ENCODE peak calls at places on chromosomes 1 and 21, in eight cellular contexts. C, D, E, W, T, B, J and R are unnamed samples.

GRCh38 chr21:21230672-21231071 is 232.5 kb downstream of the NCAM2 start:
- DNase-seq in C (no peak), D (no peak), E (no peak), W (no peak), T (no peak), B (no peak), J (no peak), R (no peak)

GRCh38 chr1:30106125-30106524 is 617.3 kb downstream of the MATN1 start:
- DNase-seq in C (no peak), D (peak; percentile 6), E (no peak), W (no peak), T (no peak), B (no peak), J (peak; percentile 14), R (no peak)

GRCh38 chr1:94554611-94555010 is 13.1 kb upstream of the F3 start:
- DNase-seq in C (no peak), D (no peak), E (no peak), W (no peak), T (no peak), B (no peak), J (no peak), R (no peak)

GRCh38 chr1:204493145-204493881 is 1.3 kb downstream of the PIK3C2B start:
- DNase-seq in C (no peak), D (peak; percentile 65), E (no peak), W (peak; percentile 91), T (no peak), B (peak; percentile 87), J (no peak), R (no peak)

GRCh38 chr1:232319106-232319505 is 310.8 kb downstream of the SIPA1L2 start:
- DNase-seq in C (no peak), D (peak; percentile 76), E (no peak), W (no peak), T (peak; percentile 15), B (no peak), J (no peak), R (no peak)

GRCh38 chr21:36695671-36696389 is 3.1 kb upstream of the SIM2 start:
- DNase-seq in C (no peak), D (no peak), E (no peak), W (no peak), T (no peak), B (no peak), J (no peak), R (no peak)

GRCh38 chr1:61233121-61233659 is 150.8 kb downstream of the NFIA start:
- DNase-seq in C (no peak), D (no peak), E (no peak), W (no peak), T (no peak), B (no peak), J (no peak), R (no peak)

GRCh38 chr1:82161651-82162238 is 361.0 kb downstream of the ADGRL2 start:
- DNase-seq in C (no peak), D (peak; percentile 56), E (no peak), W (no peak), T (no peak), B (no peak), J (peak; percentile 5), R (no peak)

GRCh38 chr1:6460349-6461236 is 5.4 kb downstream of the TNFRSF25 start:
- DNase-seq in C (no peak), D (no peak), E (no peak), W (peak; percentile 36), T (no peak), B (no peak), J (no peak), R (no peak)

GRCh38 chr1:30618335-30618747 is 105.0 kb downstream of the MATN1 start:
- DNase-seq in C (no peak), D (no peak), E (peak; percentile 86), W (no peak), T (no peak), B (no peak), J (no peak), R (no peak)

GRCh38 chr1:47591801-47592200 is 154.0 kb downstream of the FOXD2 start:
- DNase-seq in C (no peak), D (no peak), E (no peak), W (no peak), T (no peak), B (no peak), J (no peak), R (no peak)

GRCh38 chr21:15801352-15801863 is 71.6 kb downstream of the USP25 start:
- DNase-seq in C (no peak), D (no peak), E (no peak), W (no peak), T (no peak), B (no peak), J (no peak), R (no peak)

GRCh38 chr1:65467536-65467935 is 47.1 kb downstream of the LEPR start:
- DNase-seq in C (peak; percentile 13), D (no peak), E (no peak), W (peak; percentile 58), T (no peak), B (no peak), J (no peak), R (no peak)

GRCh38 chr1:54810144-54810942 is 9.2 kb upstream of the TTC22 start:
- DNase-seq in C (peak; percentile 67), D (peak; percentile 51), E (peak; percentile 43), W (peak; percentile 77), T (peak; percentile 71), B (no peak), J (peak; percentile 54), R (peak; percentile 87)

GRCh38 chr1:16145030-16145987 is 10.6 kb downstream of the EPHA2 start:
- DNase-seq in C (peak; percentile 85), D (peak; percentile 88), E (peak; percentile 89), W (peak; percentile 94), T (no peak), B (peak; percentile 87), J (peak; percentile 95), R (no peak)
- H3K4me3 ChIP-seq in C (peak overlapping the region; percentile 26), D (peak overlapping the region; percentile 19), E (peak overlapping the region; percentile 53), W (peak overlapping the region; percentile 34), T (no peak overlapping the region), B (peak overlapping the region; percentile 48), J (peak overlapping the region; percentile 14), R (peak overlapping the region; percentile 47)

GRCh38 chr1:223033658-223034057 is 109.4 kb downstream of the TLR5 start:
- DNase-seq in C (no peak), D (no peak), E (no peak), W (no peak), T (no peak), B (no peak), J (no peak), R (no peak)

GRCh38 chr1:223031690-223032601 is 111.1 kb downstream of the TLR5 start:
- DNase-seq in C (no peak), D (no peak), E (no peak), W (no peak), T (no peak), B (peak; percentile 88), J (no peak), R (no peak)

GRCh38 chr1:223034270-223034798 is 108.7 kb downstream of the TLR5 start:
- DNase-seq in C (no peak), D (no peak), E (no peak), W (no peak), T (no peak), B (no peak), J (no peak), R (no peak)

GRCh38 chr1:223030871-223031270 is 112.2 kb downstream of the TLR5 start:
- DNase-seq in C (no peak), D (no peak), E (no peak), W (no peak), T (no peak), B (no peak), J (no peak), R (no peak)

DNA sequence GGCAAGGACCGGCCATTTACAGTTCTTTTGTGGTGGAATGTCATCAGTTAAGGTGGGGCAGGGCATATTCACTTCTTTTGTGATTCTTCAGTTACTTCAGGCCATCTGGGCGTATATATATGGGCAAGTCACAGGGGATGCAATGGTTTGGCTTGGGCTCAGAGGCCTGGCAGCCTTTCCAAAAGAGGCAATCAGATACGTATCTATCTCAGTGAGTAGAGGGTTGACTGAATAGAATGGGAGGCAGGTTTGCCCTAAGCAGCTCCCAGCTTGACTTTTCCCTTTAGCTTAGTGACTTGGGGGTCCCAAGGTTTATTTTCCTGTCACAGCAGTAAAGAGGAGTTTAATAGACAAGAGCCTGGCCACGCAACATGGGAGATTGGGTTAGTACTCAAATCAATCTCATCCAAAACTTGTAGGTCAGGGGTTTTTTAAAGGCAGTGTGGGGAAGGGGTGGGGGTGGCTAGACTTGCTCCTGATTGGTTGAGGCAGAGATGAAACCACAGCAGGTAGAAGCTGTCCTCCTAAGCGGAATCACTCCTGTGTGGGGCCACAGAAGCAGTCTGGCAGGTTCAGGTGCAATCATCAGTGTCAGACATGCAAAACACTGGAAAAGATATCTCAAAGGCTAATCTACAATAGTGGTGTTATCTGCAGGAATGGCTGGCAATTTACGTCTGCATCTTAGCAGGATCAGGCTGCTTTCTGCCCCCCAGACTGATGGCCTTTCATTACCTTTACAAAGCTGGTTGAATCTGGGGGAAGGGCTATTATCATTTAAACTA is 112.9 kb downstream of the TLR5 start:
- DNase-seq in C (no peak), D (no peak), E (no peak), W (no peak), T (no peak), B (no peak), J (no peak), R (no peak)
- TF ChIP-seq POLR2AphosphoS5 in C (no peak), D (no peak), E (no peak), W (no peak), T (no peak), B (no peak), J (no peak), R (no peak)

DNA sequence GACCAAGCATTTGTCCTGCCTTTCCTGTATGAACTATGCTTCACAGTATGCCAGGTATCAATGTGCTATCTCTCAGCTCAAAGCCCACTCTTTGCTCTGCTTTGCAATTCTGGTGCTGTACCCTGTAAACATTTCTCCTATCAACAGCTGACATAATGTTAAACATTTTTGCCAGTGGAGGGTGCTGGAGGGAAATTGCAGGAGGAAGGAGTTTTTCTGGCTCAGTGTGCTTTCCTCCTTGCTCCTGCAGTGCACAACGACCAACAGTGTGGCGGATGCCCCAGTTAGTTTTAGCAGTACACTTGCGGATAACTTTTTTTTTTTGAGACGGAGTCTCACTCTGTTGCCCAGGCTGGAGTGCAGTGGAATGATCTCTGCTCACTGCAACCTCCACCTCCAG is 67.1 kb upstream of the PTGFRN start:
- DNase-seq in C (no peak), D (no peak), E (no peak), W (no peak), T (no peak), B (no peak), J (peak; percentile 20), R (no peak)
- H3K27ac ChIP-seq in C (no peak overlapping the region), D (no peak overlapping the region), E (no peak overlapping the region), W (no peak overlapping the region), T (no peak overlapping the region), B (no peak overlapping the region), J (no peak overlapping the region), R (no peak overlapping the region)

DNA sequence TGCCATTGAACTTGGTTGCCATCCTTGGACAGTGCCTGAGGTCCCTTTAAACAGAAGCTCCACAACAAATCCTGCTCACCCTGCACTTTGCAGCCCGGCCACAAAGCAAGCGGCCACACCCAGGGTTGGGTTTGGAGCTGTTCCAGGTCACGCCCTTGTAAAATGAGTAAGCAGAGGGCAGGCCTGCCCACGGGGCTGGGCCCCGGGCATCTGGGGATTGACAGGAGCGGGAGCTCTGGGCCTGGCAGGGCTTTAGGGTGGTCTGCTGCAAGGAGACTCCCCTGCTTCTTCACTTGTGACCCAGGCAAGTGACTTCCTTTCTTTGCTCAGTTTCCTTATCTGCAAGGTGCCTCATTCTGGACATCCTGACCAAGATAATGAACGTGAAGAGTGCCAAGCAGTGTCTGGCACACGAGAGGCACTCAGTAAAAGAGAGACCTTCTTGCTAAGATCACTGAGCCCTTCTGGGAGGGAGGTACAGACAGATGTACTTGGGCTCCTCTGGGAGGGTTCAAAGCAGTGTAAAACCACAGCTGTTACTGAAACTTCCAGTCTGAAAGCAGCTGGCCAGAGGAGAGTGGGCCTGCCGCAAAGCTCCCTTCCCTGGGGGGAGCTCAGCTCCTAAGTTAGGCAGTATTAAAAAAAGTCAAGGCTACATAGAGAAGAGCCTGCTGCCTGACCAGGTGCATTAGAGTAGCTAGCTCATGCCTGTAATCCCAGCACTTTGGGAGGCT is 2.6 kb downstream of the E2F2 start:
- DNase-seq in C (peak; percentile 82), D (peak; percentile 71), E (peak; percentile 90), W (peak; percentile 92), T (peak; percentile 95), B (peak; percentile 80), J (peak; percentile 49), R (no peak)
- H3K4me3 ChIP-seq in C (no peak overlapping the region), D (no peak overlapping the region), E (peak overlapping the region; percentile 84), W (peak overlapping the region; percentile 13), T (peak overlapping the region; percentile 69), B (no peak overlapping the region), J (no peak overlapping the region), R (no peak overlapping the region)